ENCODE peak calls at places on chromosomes 12 and 14, in six cellular contexts. S is GM12892, M is tibial nerve, N is sigmoid colon, T is HepG2, Q is Peyer's patch. A is an unnamed sample.

GRCh38 chr14:92860097-92860496 is 62.9 kb upstream of the CHGA start:
- DNase-seq in S (no peak), M (no peak), N (no peak), T (no peak), Q (no peak), A (no peak)

GRCh38 chr12:22687677-22688076 is 62.7 kb downstream of the ETNK1 start:
- DNase-seq in S (no peak), M (no peak), N (no peak), T (no peak), Q (no peak), A (no peak)

GRCh38 chr12:118060301-118061010 is 523 bp downstream of the WSB2 start:
- DNase-seq in S (peak; percentile 30), M (no peak), N (peak; percentile 78), T (no peak), Q (peak; percentile 46), A (peak; percentile 66)

GRCh38 chr12:25051583-25052190 is 102.8 kb upstream of the BCAT1 start:
- DNase-seq in S (peak; percentile 20), M (no peak), N (no peak), T (no peak), Q (peak; percentile 73), A (peak; percentile 65)

GRCh38 chr14:20757963-20758362 is 10.2 kb upstream of the EDDM3B start:
- DNase-seq in S (no peak), M (no peak), N (no peak), T (no peak), Q (peak; percentile 59), A (peak; percentile 67)

GRCh38 chr14:53529519-53529918 is 376.4 kb upstream of the DDHD1 start:
- DNase-seq in S (no peak), M (no peak), N (no peak), T (peak; percentile 21), Q (no peak), A (no peak)

GRCh38 chr14:51780006-51780692 is 80.3 kb upstream of the GNG2 start:
- DNase-seq in S (peak; percentile 44), M (peak; percentile 62), N (peak; percentile 87), T (peak; percentile 50), Q (peak; percentile 71), A (peak; percentile 74)

GRCh38 chr14:39232554-39233415 is 930 bp upstream of the MIA2 start:
- DNase-seq in S (no peak), M (no peak), N (no peak), T (peak; percentile 90), Q (no peak), A (no peak)

GRCh38 chr14:75141967-75142366 is 15.1 kb upstream of the NEK9 start:
- DNase-seq in S (no peak), M (no peak), N (no peak), T (peak; percentile 42), Q (no peak), A (peak; percentile 31)

GRCh38 chr12:106195638-106196037 is 52.2 kb downstream of the CKAP4 start:
- DNase-seq in S (no peak), M (peak; percentile 71), N (peak; percentile 90), T (peak; percentile 72), Q (peak; percentile 20), A (no peak)

GRCh38 chr14:104964546-104964945 is 13.6 kb downstream of the AHNAK2 start:
- DNase-seq in S (no peak), M (no peak), N (no peak), T (no peak), Q (no peak), A (no peak)

GRCh38 chr12:121668750-121669524 is 517 bp downstream of the MORN3 start:
- DNase-seq in S (no peak), M (no peak), N (no peak), T (peak; percentile 28), Q (peak; percentile 64), A (peak; percentile 51)

GRCh38 chr12:4169522-4169921 is 104.0 kb upstream of the CCND2 start:
- DNase-seq in S (no peak), M (no peak), N (no peak), T (no peak), Q (peak; percentile 44), A (no peak)

GRCh38 chr14:75522224-75522764 is at the start of gene BATF:
- DNase-seq in S (peak; percentile 46), M (no peak), N (no peak), T (no peak), Q (peak; percentile 87), A (peak; percentile 17)

GRCh38 chr12:1787714-1788113 is 32.7 kb upstream of the LRTM2 start:
- DNase-seq in S (no peak), M (no peak), N (no peak), T (no peak), Q (no peak), A (no peak)

GRCh38 chr12:4030938-4031702 is 157.9 kb upstream of the PARP11 start:
- DNase-seq in S (peak; percentile 83), M (peak; percentile 77), N (peak; percentile 95), T (peak; percentile 55), Q (peak; percentile 68), A (peak; percentile 62)

GRCh38 chr12:19507823-19508222 is 68.5 kb downstream of the AEBP2 start:
- DNase-seq in S (no peak), M (no peak), N (no peak), T (no peak), Q (no peak), A (no peak)

GRCh38 chr14:91891721-91892220 is 24.4 kb upstream of the TC2N start:
- DNase-seq in S (no peak), M (no peak), N (no peak), T (no peak), Q (no peak), A (no peak)

GRCh38 chr12:10305411-10305810 is 2.3 kb upstream of the KLRD1 start:
- DNase-seq in S (no peak), M (no peak), N (no peak), T (no peak), Q (no peak), A (no peak)

GRCh38 chr12:57164966-57165365 is 17.5 kb upstream of the LRP1-AS start:
- DNase-seq in S (no peak), M (no peak), N (no peak), T (no peak), Q (no peak), A (no peak)

GRCh38 chr14:68790656-68791077 is 2.2 kb downstream of the ZFP36L1 start:
- DNase-seq in S (no peak), M (no peak), N (no peak), T (no peak), Q (peak; percentile 37), A (peak; percentile 47)

GRCh38 chr12:19778822-19779221 is 339.5 kb downstream of the AEBP2 start:
- DNase-seq in S (no peak), M (no peak), N (no peak), T (no peak), Q (no peak), A (no peak)

GRCh38 chr12:105601158-105601557 is 270.7 kb downstream of the C12orf75 start:
- DNase-seq in S (no peak), M (no peak), N (no peak), T (no peak), Q (no peak), A (no peak)

GRCh38 chr12:71872999-71873398 is 33.4 kb downstream of the TBC1D15 start:
- DNase-seq in S (no peak), M (no peak), N (no peak), T (no peak), Q (no peak), A (no peak)

GRCh38 chr12:127811988-127812387 is 455.0 kb upstream of the TMEM132C start:
- DNase-seq in S (no peak), M (no peak), N (no peak), T (no peak), Q (no peak), A (no peak)

GRCh38 chr12:15232959-15233358 is 11.7 kb upstream of the RERG start:
- DNase-seq in S (no peak), M (no peak), N (no peak), T (no peak), Q (no peak), A (no peak)

GRCh38 chr14:104296388-104297312 is 158.3 kb downstream of the KIF26A start:
- DNase-seq in S (no peak), M (no peak), N (peak; percentile 47), T (no peak), Q (no peak), A (no peak)

GRCh38 chr12:124609041-124609984 is 41.9 kb upstream of the NCOR2 start:
- DNase-seq in S (peak; percentile 73), M (peak; percentile 63), N (peak; percentile 90), T (peak; percentile 81), Q (peak; percentile 92), A (peak; percentile 58)

GRCh38 chr14:85387181-85387580 is 142.8 kb upstream of the FLRT2 start:
- DNase-seq in S (no peak), M (no peak), N (no peak), T (no peak), Q (no peak), A (no peak)

GRCh38 chr14:68656452-68656851 is 136.4 kb downstream of the ZFP36L1 start:
- DNase-seq in S (no peak), M (no peak), N (no peak), T (no peak), Q (no peak), A (no peak)

GRCh38 chr14:33567736-33568124 is 383.1 kb downstream of the EGLN3 start:
- DNase-seq in S (no peak), M (no peak), N (no peak), T (no peak), Q (no peak), A (no peak)

GRCh38 chr12:110554184-110554583 is 28.9 kb downstream of the PPTC7 start:
- DNase-seq in S (no peak), M (no peak), N (no peak), T (no peak), Q (no peak), A (no peak)

GRCh38 chr12:110555509-110556406 is 27.4 kb downstream of the PPTC7 start:
- DNase-seq in S (no peak), M (no peak), N (no peak), T (no peak), Q (no peak), A (no peak)

GRCh38 chr12:110560048-110560447 is 23.1 kb downstream of the PPTC7 start:
- DNase-seq in S (no peak), M (no peak), N (no peak), T (no peak), Q (no peak), A (no peak)

GRCh38 chr12:110557300-110557699 is 25.8 kb downstream of the PPTC7 start:
- DNase-seq in S (no peak), M (no peak), N (no peak), T (no peak), Q (no peak), A (no peak)

GRCh38 chr12:110556705-110557104 is 26.4 kb downstream of the PPTC7 start:
- DNase-seq in S (no peak), M (no peak), N (no peak), T (no peak), Q (no peak), A (no peak)
- TF ChIP-seq POLR2A in S (no peak), M (no peak), N (no peak), T (no peak), Q (no peak), A (no peak)

GRCh38 chr14:61544448-61545202 is 150.7 kb upstream of the HIF1A start:
- DNase-seq in S (no peak), M (no peak), N (no peak), T (no peak), Q (no peak), A (no peak)
- TF ChIP-seq POLR2A in S (no peak), M (no peak), N (no peak), T (no peak), Q (no peak), A (no peak)

GRCh38 chr14:100372357-100373048 is 49.4 kb downstream of the SLC25A47 start:
- DNase-seq in S (no peak), M (no peak), N (no peak), T (no peak), Q (no peak), A (peak; percentile 42)
- TF ChIP-seq POLR2A in S (no peak), M (no peak), N (no peak), T (no peak), Q (no peak), A (no peak)

GRCh38 chr12:6370994-6371754 is 4.2 kb downstream of the SCNN1A start:
- DNase-seq in S (no peak), M (no peak), N (peak; percentile 59), T (peak; percentile 97), Q (no peak), A (peak; percentile 27)
- TF ChIP-seq POLR2A in S (no peak), M (no peak), N (no peak), T (peak; percentile 85), Q (peak; percentile 87), A (no peak)

A was measured in erythroblast.